ENCODE peak calls at places on chromosomes 13 and 19, in eight cellular contexts. One of them, this sample, is unnamed.

GRCh38 chr13:99176309-99177276 is 24.1 kb upstream of the UBAC2 start:
- DNase-seq in RWPE1: peak; percentile 75
- DNase-seq in head of caudate nucleus: peak; percentile 87
- DNase-seq in left lobe of liver: peak; percentile 74
- DNase-seq in A172: peak; percentile 59
- DNase-seq in tibial nerve: peak; percentile 36
- DNase-seq in CD4-positive, alpha-beta memory T cell: peak; percentile 78
- DNase-seq in NCI-H446 treated with DMSO at 0.1 percent for 48 hours: no peak
- DNase-seq in this sample: peak; percentile 49

GRCh38 chr19:38025908-38026307 is 118.9 kb downstream of the SIPA1L3 start:
- DNase-seq in RWPE1: no peak
- DNase-seq in head of caudate nucleus: no peak
- DNase-seq in left lobe of liver: no peak
- DNase-seq in A172: no peak
- DNase-seq in tibial nerve: no peak
- DNase-seq in CD4-positive, alpha-beta memory T cell: no peak
- DNase-seq in NCI-H446 treated with DMSO at 0.1 percent for 48 hours: no peak
- DNase-seq in this sample: no peak

GRCh38 chr19:8085606-8086464 is 33.3 kb downstream of the CCL25 start:
- DNase-seq in RWPE1: peak; percentile 36
- DNase-seq in head of caudate nucleus: no peak
- DNase-seq in left lobe of liver: no peak
- DNase-seq in A172: peak; percentile 23
- DNase-seq in tibial nerve: no peak
- DNase-seq in CD4-positive, alpha-beta memory T cell: no peak
- DNase-seq in NCI-H446 treated with DMSO at 0.1 percent for 48 hours: no peak
- DNase-seq in this sample: no peak

GRCh38 chr13:32940601-32941000 is 75.6 kb upstream of the KL start:
- DNase-seq in RWPE1: no peak
- DNase-seq in head of caudate nucleus: peak; percentile 36
- DNase-seq in left lobe of liver: no peak
- DNase-seq in A172: no peak
- DNase-seq in tibial nerve: no peak
- DNase-seq in CD4-positive, alpha-beta memory T cell: no peak
- DNase-seq in NCI-H446 treated with DMSO at 0.1 percent for 48 hours: no peak
- DNase-seq in this sample: no peak

GRCh38 chr13:43911283-43911682 is 31.6 kb downstream of the LACC1 start:
- DNase-seq in RWPE1: no peak
- DNase-seq in head of caudate nucleus: peak; percentile 25
- DNase-seq in left lobe of liver: no peak
- DNase-seq in A172: no peak
- DNase-seq in tibial nerve: no peak
- DNase-seq in CD4-positive, alpha-beta memory T cell: no peak
- DNase-seq in NCI-H446 treated with DMSO at 0.1 percent for 48 hours: no peak
- DNase-seq in this sample: peak; percentile 31

GRCh38 chr13:75959861-75960481 is 323.8 kb downstream of the LMO7 start:
- DNase-seq in RWPE1: no peak
- DNase-seq in head of caudate nucleus: no peak
- DNase-seq in left lobe of liver: no peak
- DNase-seq in A172: no peak
- DNase-seq in tibial nerve: no peak
- DNase-seq in CD4-positive, alpha-beta memory T cell: no peak
- DNase-seq in NCI-H446 treated with DMSO at 0.1 percent for 48 hours: no peak
- DNase-seq in this sample: no peak

GRCh38 chr13:71079638-71080037 is 787.4 kb downstream of the DACH1 start:
- DNase-seq in RWPE1: no peak
- DNase-seq in head of caudate nucleus: no peak
- DNase-seq in left lobe of liver: no peak
- DNase-seq in A172: no peak
- DNase-seq in tibial nerve: no peak
- DNase-seq in CD4-positive, alpha-beta memory T cell: no peak
- DNase-seq in NCI-H446 treated with DMSO at 0.1 percent for 48 hours: peak; percentile 77
- DNase-seq in this sample: no peak

GRCh38 chr13:108302279-108302678 is 32.8 kb downstream of the TNFSF13B start:
- DNase-seq in RWPE1: peak; percentile 48
- DNase-seq in head of caudate nucleus: no peak
- DNase-seq in left lobe of liver: no peak
- DNase-seq in A172: no peak
- DNase-seq in tibial nerve: no peak
- DNase-seq in CD4-positive, alpha-beta memory T cell: no peak
- DNase-seq in NCI-H446 treated with DMSO at 0.1 percent for 48 hours: no peak
- DNase-seq in this sample: no peak

GRCh38 chr19:8357007-8357521 is 6.9 kb upstream of the ANGPTL4 start:
- DNase-seq in RWPE1: no peak
- DNase-seq in head of caudate nucleus: no peak
- DNase-seq in left lobe of liver: no peak
- DNase-seq in A172: no peak
- DNase-seq in tibial nerve: no peak
- DNase-seq in CD4-positive, alpha-beta memory T cell: no peak
- DNase-seq in NCI-H446 treated with DMSO at 0.1 percent for 48 hours: no peak
- DNase-seq in this sample: no peak

GRCh38 chr19:35462476-35462953 is 14.5 kb downstream of the FFAR2 start:
- DNase-seq in RWPE1: no peak
- DNase-seq in head of caudate nucleus: no peak
- DNase-seq in left lobe of liver: no peak
- DNase-seq in A172: peak; percentile 49
- DNase-seq in tibial nerve: no peak
- DNase-seq in CD4-positive, alpha-beta memory T cell: peak; percentile 87
- DNase-seq in NCI-H446 treated with DMSO at 0.1 percent for 48 hours: no peak
- DNase-seq in this sample: peak; percentile 60

This sample was measured in KG1.